ENCODE peak calls at places on chromosome 2, in eight cellular contexts. Y is sigmoid colon; W is GM10248; N is activated CD8-positive, alpha-beta T cell treated with anti-CD3 and anti-CD28 coated beads for 36 hours; U is thoracic aorta; V is GM20000; F is fibroblast of lung; X is B cell. B is an unnamed sample.

GRCh38 chr2:185984670-185985069 is 246.1 kb downstream of the FSIP2 start:
- DNase-seq in N (no peak), V (no peak), F (peak; percentile 40), U (no peak), X (no peak), W (no peak), Y (no peak), B (no peak)

GRCh38 chr2:102520009-102520408 is 47.0 kb downstream of the SLC9A4 start:
- DNase-seq in U (no peak), Y (no peak), W (peak; percentile 32), V (peak; percentile 46), F (no peak), X (peak; percentile 22), N (peak; percentile 43), B (peak; percentile 27)

GRCh38 chr2:69242651-69243051 is 144.4 kb downstream of the GFPT1 start:
- DNase-seq in X (no peak), Y (no peak), N (no peak), V (no peak), W (no peak), U (no peak), F (no peak), B (no peak)

GRCh38 chr2:109375656-109376055 is 238.1 kb downstream of the SEPTIN10 start:
- DNase-seq in F (no peak), V (no peak), W (no peak), U (no peak), N (no peak), X (no peak), Y (peak; percentile 56), B (no peak)

GRCh38 chr2:132729572-132729971 is 59.6 kb upstream of the LYPD1 start:
- DNase-seq in W (no peak), X (no peak), N (no peak), F (no peak), U (no peak), Y (no peak), V (no peak), B (no peak)

GRCh38 chr2:237977380-237977779 is 10.6 kb downstream of the UBE2F start:
- DNase-seq in W (no peak), V (no peak), U (no peak), N (no peak), X (no peak), F (no peak), Y (no peak), B (no peak)

GRCh38 chr2:68606759-68607158 is 36.6 kb upstream of the PROKR1 start:
- DNase-seq in Y (no peak), V (no peak), X (no peak), W (no peak), U (no peak), N (no peak), F (no peak), B (no peak)

GRCh38 chr2:230903251-230904150 is 21.5 kb downstream of the GPR55 start:
- DNase-seq in W (no peak), X (no peak), F (no peak), V (no peak), N (no peak), U (no peak), Y (peak; percentile 38), B (no peak)

DNA sequence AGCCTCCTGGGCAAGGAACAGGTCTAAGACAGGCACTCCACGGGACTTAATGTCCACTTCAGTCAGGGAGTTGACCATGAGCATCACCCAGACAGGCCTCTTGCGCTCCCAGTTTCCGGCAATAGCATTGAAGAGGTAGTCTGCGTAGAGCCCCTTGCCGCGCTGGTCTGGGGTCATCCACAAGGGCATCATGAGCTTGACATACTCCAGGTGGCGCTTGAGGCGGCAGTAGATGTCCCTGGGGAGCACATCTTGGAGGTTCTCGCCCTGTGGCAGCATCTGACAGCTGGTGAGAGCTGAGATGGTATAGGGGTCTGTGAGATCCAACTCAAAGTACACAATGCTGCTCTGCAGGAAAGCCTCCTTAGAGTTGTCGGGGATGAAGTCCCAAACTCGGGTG is 10.6 kb downstream of the TRABD2A start:
- DNase-seq in V (no peak), F (no peak), Y (peak; percentile 41), X (peak; percentile 48), W (no peak), N (no peak), U (no peak), B (no peak)
- TF ChIP-seq CTCF in V (peak; percentile 17), F (no peak), Y (no peak), X (no peak), W (peak; percentile 21), N (no peak), U (no peak), B (no peak)

DNA sequence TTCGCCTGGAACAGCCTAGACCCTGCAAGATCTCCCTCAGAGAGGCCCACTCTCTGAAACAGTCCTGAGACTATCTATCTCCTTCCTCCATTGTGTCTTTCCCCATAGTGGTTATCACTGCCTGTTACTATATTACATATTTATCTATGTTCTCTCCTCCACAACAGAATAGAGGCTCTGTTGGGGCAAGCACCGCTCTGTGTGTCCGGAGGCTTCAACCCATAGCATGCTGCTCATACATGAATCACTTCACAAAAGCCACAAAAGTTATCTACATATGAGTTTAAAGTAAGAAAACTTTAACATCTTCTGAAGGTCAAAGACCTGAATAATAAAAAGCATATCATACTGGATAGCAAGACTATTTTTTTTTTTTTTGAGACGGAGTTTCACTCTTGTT is 242.1 kb upstream of the HS6ST1 start:
- DNase-seq in U (no peak), Y (no peak), F (no peak), X (no peak), W (no peak), N (no peak), V (no peak), B (no peak)
- TF ChIP-seq CTCF in U (no peak), Y (no peak), F (no peak), X (no peak), W (no peak), N (no peak), V (no peak), B (no peak)

GRCh38 chr2:42071762-42072161 is 23.9 kb downstream of the PKDCC start:
- DNase-seq in V (no peak), Y (no peak), X (no peak), F (no peak), W (no peak), U (no peak), N (no peak), B (no peak)
- TF ChIP-seq CTCF in V (no peak), Y (no peak), X (no peak), F (no peak), W (no peak), U (no peak), N (no peak), B (no peak)

DNA sequence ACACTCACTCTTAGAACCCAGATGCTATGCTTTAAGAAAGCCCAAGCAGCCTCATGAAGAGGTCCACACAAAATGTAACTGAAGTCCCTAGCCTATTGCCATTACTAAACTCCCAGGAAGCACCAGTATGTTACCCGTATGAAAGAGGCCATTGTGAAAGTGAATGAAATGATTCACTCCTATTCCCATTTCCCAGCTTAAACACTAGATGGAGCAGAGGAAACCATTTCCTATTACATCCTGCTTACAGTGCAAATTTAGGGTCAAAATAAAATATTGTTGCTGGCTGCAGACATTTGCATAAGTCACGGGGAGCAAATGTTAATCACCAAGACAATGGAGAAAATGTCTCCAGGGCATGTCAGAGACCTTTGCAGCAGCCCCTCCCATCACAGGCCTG is 989.7 kb upstream of the CRIM1 start:
- DNase-seq in F (peak; percentile 2), Y (no peak), U (no peak), N (no peak), X (no peak), V (no peak), W (no peak), B (no peak)
- TF ChIP-seq CTCF in F (no peak), Y (no peak), U (no peak), N (no peak), X (no peak), V (no peak), W (no peak), B (no peak)